ENCODE peak calls at places on chromosome 18, in five cellular contexts. F is left ventricle myocardium inferior, M is HepG2, K is pancreas, G is heart left ventricle. U is an unnamed sample. For H3K4me1, the result is how much of the 10 kb centered on the place peaks cover.

GRCh38 chr18:61502472-61502871 is 169.2 kb downstream of the CDH20 start:
- DNase-seq in F (no peak), K (no peak), G (no peak), M (peak), U (no peak)

GRCh38 chr18:67788784-67789545 is 272.4 kb upstream of the DSEL start:
- DNase-seq in G (no peak), F (no peak), M (no peak), K (no peak), U (no peak)

GRCh38 chr18:22169011-22169888 is at the start of gene GATA6:
- DNase-seq in K (peak), G (peak), F (peak), M (peak), U (peak)

GRCh38 chr18:49094136-49094535 is 143.4 kb upstream of the SMAD7 start:
- DNase-seq in F (no peak), K (no peak), M (no peak), G (no peak), U (no peak)

GRCh38 chr18:31042068-31042390 is 513 bp downstream of the DSC3 start:
- DNase-seq in G (no peak), K (no peak), M (no peak), F (no peak), U (no peak)

GRCh38 chr18:40094441-40094840 is 1860.6 kb upstream of the PIK3C3 start:
- DNase-seq in K (no peak), M (no peak), F (no peak), G (no peak), U (no peak)

GRCh38 chr18:57859314-57859713 is 56.2 kb upstream of the ATP8B1 start:
- DNase-seq in M (peak), G (no peak), F (no peak), K (no peak), U (no peak)

GRCh38 chr18:26017929-26018328 is 72.5 kb downstream of the SS18 start:
- DNase-seq in G (no peak), M (no peak), K (no peak), F (no peak), U (no peak)

GRCh38 chr18:49845629-49846252 is 32.4 kb upstream of the ACAA2 start:
- DNase-seq in F (no peak), G (no peak), M (no peak), K (no peak), U (no peak)

GRCh38 chr18:31630549-31630948 is 38.9 kb downstream of the TTR start:
- DNase-seq in G (no peak), K (no peak), F (no peak), M (no peak), U (no peak)

GRCh38 chr18:47604041-47604440 is 326.4 kb downstream of the SMAD2 start:
- DNase-seq in F (no peak), K (no peak), M (no peak), G (no peak), U (no peak)

GRCh38 chr18:23453657-23454011 is 547 bp downstream of the RIOK3 start:
- DNase-seq in K (no peak), M (peak), F (no peak), G (no peak), U (no peak)

DNA sequence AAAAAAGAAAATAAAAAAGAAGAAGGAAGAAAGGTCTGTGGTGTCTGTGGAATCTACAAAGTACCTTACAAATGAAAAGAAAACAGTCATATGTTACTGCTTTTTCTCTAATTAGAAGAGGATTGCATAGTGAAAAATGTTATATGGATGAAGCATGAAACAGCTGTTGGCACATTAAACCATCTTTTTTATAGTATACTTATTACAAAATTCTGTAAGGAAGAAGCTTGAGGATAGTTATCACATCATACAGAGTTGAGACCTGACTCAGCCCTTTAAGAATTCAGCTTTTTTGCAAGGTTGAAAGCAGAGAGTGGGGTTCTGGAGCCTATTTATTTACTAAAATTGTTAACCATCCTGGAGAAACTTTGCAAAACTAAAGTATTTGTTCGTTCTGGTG is 222.7 kb downstream of the PHLPP1 start:
- DNase-seq in F (no peak), K (no peak), G (no peak), M (no peak), U (no peak)
- H3K4me1 ChIP-seq in F (under half), K (under half), G (under half), M (under half), U (under half)

GRCh38 chr18:55448390-55448789 is 139.6 kb downstream of the TCF4 start:
- DNase-seq in F (no peak), K (no peak), G (no peak), M (no peak), U (no peak)
- H3K4me1 ChIP-seq in F (half or more), K (under half), G (under half), M (under half), U (under half)

DNA sequence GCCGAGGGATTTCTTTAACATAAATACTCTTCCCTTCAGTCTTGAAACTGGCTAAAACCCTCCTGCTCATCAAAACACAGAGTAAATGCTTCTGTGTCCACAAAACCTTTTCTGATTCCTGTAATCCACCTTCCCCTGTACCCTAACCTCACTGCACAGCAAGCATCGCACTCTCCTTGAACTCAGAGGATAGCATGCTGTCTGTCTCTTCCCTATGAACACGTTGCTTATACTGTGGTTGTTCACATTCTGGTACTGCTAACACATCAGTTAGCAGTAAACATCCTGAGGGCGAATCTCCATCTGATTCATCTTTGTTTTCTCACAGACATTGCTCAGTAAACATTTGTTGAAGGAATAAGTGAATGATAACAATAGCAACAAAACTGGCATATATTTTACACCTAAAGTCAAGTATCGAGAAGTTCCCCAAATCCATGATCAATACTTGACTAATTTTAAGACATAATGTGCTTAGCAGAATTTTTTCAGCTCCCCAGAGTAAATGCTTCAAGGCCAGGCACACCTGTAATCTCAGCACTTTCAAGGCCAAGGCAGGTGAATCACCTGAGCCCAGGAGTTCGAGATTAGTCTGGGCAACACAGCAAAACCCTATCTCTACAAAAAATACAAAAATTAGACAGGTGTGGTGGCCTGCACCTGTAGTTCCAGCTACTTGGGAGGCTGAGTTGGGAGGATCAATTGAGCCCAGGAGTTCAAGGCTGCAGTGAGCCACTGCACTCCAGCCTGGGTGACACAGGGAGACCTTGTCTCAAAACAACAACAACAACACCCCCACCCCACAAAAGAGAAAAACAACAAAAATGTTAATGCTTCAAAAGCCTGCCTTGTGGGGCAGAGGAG is 45.6 kb upstream of the LPIN2 start:
- DNase-seq in F (no peak), K (no peak), M (peak), G (no peak), U (no peak)
- H3K4me1 ChIP-seq in F (under half), K (under half), M (half or more), G (under half), U (under half)

GRCh38 chr18:28176674-28176932 is 327 bp downstream of the CDH2 start:
- DNase-seq in F (no peak), G (no peak), K (peak), M (no peak), U (no peak)

GRCh38 chr18:28175930-28176673 is 828 bp downstream of the CDH2 start:
- DNase-seq in G (no peak), K (peak), M (no peak), F (peak), U (no peak)

GRCh38 chr18:28178720-28179119 is 1.8 kb upstream of the CDH2 start:
- DNase-seq in K (no peak), M (no peak), G (no peak), F (no peak), U (no peak)

GRCh38 chr18:28177828-28178635 is 1.1 kb upstream of the CDH2 start:
- DNase-seq in G (peak), K (no peak), F (peak), M (peak), U (no peak)

GRCh38 chr18:28176933-28177827 is at the start of gene CDH2:
- DNase-seq in F (peak), K (peak), M (peak), G (peak), U (peak)
- H3K4me1 ChIP-seq in F (under half), K (under half), M (under half), G (under half), U (under half)

DNA sequence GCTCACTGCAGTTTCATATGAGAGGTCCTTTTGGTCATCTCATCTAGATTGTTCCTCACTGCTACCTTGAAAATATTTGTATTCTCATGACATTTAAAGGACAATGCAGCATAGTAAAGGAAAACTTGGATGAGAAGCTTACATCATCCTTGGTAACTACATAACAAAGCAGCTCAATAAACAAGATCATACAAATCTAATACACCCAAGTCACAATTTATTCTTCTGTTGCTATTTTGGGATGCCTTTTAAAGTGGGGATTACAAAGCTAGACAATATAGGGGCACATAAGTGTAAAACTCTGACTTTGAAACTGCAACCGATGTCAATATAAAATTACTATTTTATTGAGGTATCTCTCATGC is 85.7 kb downstream of the TCF4 start:
- DNase-seq in G (no peak), M (no peak), F (no peak), K (no peak), U (no peak)
- H3K4me1 ChIP-seq in G (under half), M (under half), F (half or more), K (under half), U (under half)